ENCODE peak calls at places on chromosomes 11 and 22, in eight cellular contexts. One of them, this sample, is unnamed.

GRCh38 chr11:28657378-28658030 is 549.3 kb downstream of the METTL15 start:
- DNase-seq in HCT116: no peak
- DNase-seq in GM23338: no peak
- DNase-seq in neural progenitor cell: no peak
- DNase-seq in OCI-LY7: no peak
- DNase-seq in GM23248: peak; percentile 39
- DNase-seq in SK-N-SH: no peak
- DNase-seq in PC-3: peak; percentile 82
- DNase-seq in this sample: no peak

GRCh38 chr11:120974980-120975379 is 48.9 kb upstream of the TBCEL start:
- DNase-seq in HCT116: no peak
- DNase-seq in GM23338: no peak
- DNase-seq in neural progenitor cell: no peak
- DNase-seq in OCI-LY7: no peak
- DNase-seq in GM23248: no peak
- DNase-seq in SK-N-SH: no peak
- DNase-seq in PC-3: no peak
- DNase-seq in this sample: no peak

GRCh38 chr22:42050641-42051040 is 20.0 kb downstream of the NAGA start:
- DNase-seq in HCT116: no peak
- DNase-seq in GM23338: no peak
- DNase-seq in neural progenitor cell: no peak
- DNase-seq in OCI-LY7: no peak
- DNase-seq in GM23248: no peak
- DNase-seq in SK-N-SH: no peak
- DNase-seq in PC-3: no peak
- DNase-seq in this sample: no peak

GRCh38 chr22:50261615-50262459 is at the start of gene MAPK12:
- DNase-seq in HCT116: no peak
- DNase-seq in GM23338: peak; percentile 79
- DNase-seq in neural progenitor cell: peak; percentile 87
- DNase-seq in OCI-LY7: peak; percentile 83
- DNase-seq in GM23248: peak; percentile 59
- DNase-seq in SK-N-SH: peak; percentile 88
- DNase-seq in PC-3: peak; percentile 28
- DNase-seq in this sample: peak; percentile 56

GRCh38 chr22:23395476-23396361 is 184.4 kb downstream of the IGLL1 start:
- DNase-seq in HCT116: no peak
- DNase-seq in GM23338: no peak
- DNase-seq in neural progenitor cell: no peak
- DNase-seq in OCI-LY7: no peak
- DNase-seq in GM23248: no peak
- DNase-seq in SK-N-SH: no peak
- DNase-seq in PC-3: no peak
- DNase-seq in this sample: no peak

GRCh38 chr22:47304191-47304831 is 541.9 kb downstream of the TBC1D22A start:
- DNase-seq in HCT116: no peak
- DNase-seq in GM23338: no peak
- DNase-seq in neural progenitor cell: no peak
- DNase-seq in OCI-LY7: no peak
- DNase-seq in GM23248: no peak
- DNase-seq in SK-N-SH: peak; percentile 4
- DNase-seq in PC-3: no peak
- DNase-seq in this sample: no peak

GRCh38 chr11:65899356-65900124 is 648 bp downstream of the FOSL1 start:
- DNase-seq in HCT116: no peak
- DNase-seq in GM23338: peak; percentile 67
- DNase-seq in neural progenitor cell: peak; percentile 45
- DNase-seq in OCI-LY7: peak; percentile 19
- DNase-seq in GM23248: peak; percentile 95
- DNase-seq in SK-N-SH: peak; percentile 71
- DNase-seq in PC-3: peak; percentile 91
- DNase-seq in this sample: peak; percentile 84

GRCh38 chr22:49197986-49198704 is 629.5 kb downstream of the BRD1 start:
- DNase-seq in HCT116: no peak
- DNase-seq in GM23338: no peak
- DNase-seq in neural progenitor cell: no peak
- DNase-seq in OCI-LY7: no peak
- DNase-seq in GM23248: no peak
- DNase-seq in SK-N-SH: no peak
- DNase-seq in PC-3: no peak
- DNase-seq in this sample: no peak

GRCh38 chr11:108790501-108791299 is 125.8 kb downstream of the DDX10 start:
- DNase-seq in HCT116: no peak
- DNase-seq in GM23338: no peak
- DNase-seq in neural progenitor cell: no peak
- DNase-seq in OCI-LY7: no peak
- DNase-seq in GM23248: no peak
- DNase-seq in SK-N-SH: no peak
- DNase-seq in PC-3: no peak
- DNase-seq in this sample: no peak

GRCh38 chr11:12266943-12267342 is 110.4 kb upstream of the PARVA start:
- DNase-seq in HCT116: no peak
- DNase-seq in GM23338: peak; percentile 31
- DNase-seq in neural progenitor cell: no peak
- DNase-seq in OCI-LY7: no peak
- DNase-seq in GM23248: no peak
- DNase-seq in SK-N-SH: no peak
- DNase-seq in PC-3: no peak
- DNase-seq in this sample: no peak

GRCh38 chr11:72012091-72012630 is 13.5 kb downstream of the IL18BP start:
- DNase-seq in HCT116: no peak
- DNase-seq in GM23338: no peak
- DNase-seq in neural progenitor cell: no peak
- DNase-seq in OCI-LY7: no peak
- DNase-seq in GM23248: no peak
- DNase-seq in SK-N-SH: no peak
- DNase-seq in PC-3: no peak
- DNase-seq in this sample: no peak

DNA sequence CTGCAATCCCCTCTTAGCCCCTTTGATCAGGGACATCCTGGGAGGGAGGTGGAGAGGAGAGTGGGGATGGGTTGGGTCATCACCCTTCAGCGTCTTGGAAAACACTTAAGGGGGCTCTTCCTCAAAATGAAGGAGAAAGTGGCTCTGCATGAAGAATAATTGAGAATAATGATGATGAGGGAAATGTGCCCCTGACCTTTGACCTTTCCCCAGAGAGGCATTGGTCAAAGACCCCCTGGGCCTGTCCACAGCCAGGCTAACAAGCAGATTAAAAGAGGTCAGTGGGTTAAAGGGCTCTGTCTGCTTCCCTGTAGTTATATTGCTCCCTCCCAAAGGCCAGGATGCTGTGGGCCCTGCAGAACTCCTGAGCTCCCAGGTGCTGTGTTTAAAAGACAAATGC is 68.7 kb downstream of the NAV2 start:
- DNase-seq in HCT116: no peak
- DNase-seq in GM23338: no peak
- DNase-seq in neural progenitor cell: peak; percentile 55
- DNase-seq in OCI-LY7: no peak
- DNase-seq in GM23248: no peak
- DNase-seq in SK-N-SH: no peak
- DNase-seq in PC-3: no peak
- DNase-seq in this sample: no peak
- TF ChIP-seq EZH2phosphoT487 in HCT116: no peak
- TF ChIP-seq EZH2phosphoT487 in GM23338: no peak
- TF ChIP-seq EZH2phosphoT487 in neural progenitor cell: no peak
- TF ChIP-seq EZH2phosphoT487 in OCI-LY7: no peak
- TF ChIP-seq EZH2phosphoT487 in GM23248: no peak
- TF ChIP-seq EZH2phosphoT487 in SK-N-SH: no peak
- TF ChIP-seq EZH2phosphoT487 in PC-3: no peak
- TF ChIP-seq EZH2phosphoT487 in this sample: no peak

GRCh38 chr11:114099392-114100178 is 40.1 kb downstream of the ZBTB16 start:
- DNase-seq in HCT116: no peak
- DNase-seq in GM23338: no peak
- DNase-seq in neural progenitor cell: no peak
- DNase-seq in OCI-LY7: no peak
- DNase-seq in GM23248: no peak
- DNase-seq in SK-N-SH: no peak
- DNase-seq in PC-3: no peak
- DNase-seq in this sample: peak; percentile 59
- H3K4me2 ChIP-seq in HCT116: no peak overlapping the region
- H3K4me2 ChIP-seq in GM23338: no peak overlapping the region
- H3K4me2 ChIP-seq in neural progenitor cell: peak overlapping the region; percentile 16
- H3K4me2 ChIP-seq in OCI-LY7: no peak overlapping the region
- H3K4me2 ChIP-seq in GM23248: no peak overlapping the region
- H3K4me2 ChIP-seq in SK-N-SH: no peak overlapping the region
- H3K4me2 ChIP-seq in PC-3: no peak overlapping the region
- H3K4me2 ChIP-seq in this sample: peak overlapping the region; percentile 66

DNA sequence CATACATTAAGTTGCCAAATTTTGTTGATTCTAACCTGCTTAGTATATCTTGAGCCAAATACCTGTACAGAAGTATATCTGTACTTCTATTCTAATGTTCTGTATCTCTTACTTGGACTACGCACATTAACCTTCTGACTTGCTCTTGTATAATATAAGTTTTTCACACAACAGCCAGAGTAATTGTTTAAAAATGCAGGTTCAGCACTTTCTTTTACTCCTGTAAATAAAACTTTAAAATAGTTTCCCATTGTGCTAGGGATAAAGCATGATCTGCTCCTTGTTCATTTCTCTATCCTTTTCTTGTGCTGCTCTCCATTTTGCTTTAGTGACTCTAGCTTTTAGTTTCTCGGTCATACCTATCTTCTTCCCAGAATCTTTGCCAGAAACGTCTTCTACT is 48.3 kb downstream of the DYNC2H1 start:
- DNase-seq in HCT116: no peak
- DNase-seq in GM23338: no peak
- DNase-seq in neural progenitor cell: no peak
- DNase-seq in OCI-LY7: no peak
- DNase-seq in GM23248: no peak
- DNase-seq in SK-N-SH: no peak
- DNase-seq in PC-3: no peak
- DNase-seq in this sample: no peak
- TF ChIP-seq EZH2phosphoT487 in HCT116: no peak
- TF ChIP-seq EZH2phosphoT487 in GM23338: no peak
- TF ChIP-seq EZH2phosphoT487 in neural progenitor cell: no peak
- TF ChIP-seq EZH2phosphoT487 in OCI-LY7: no peak
- TF ChIP-seq EZH2phosphoT487 in GM23248: no peak
- TF ChIP-seq EZH2phosphoT487 in SK-N-SH: no peak
- TF ChIP-seq EZH2phosphoT487 in PC-3: no peak
- TF ChIP-seq EZH2phosphoT487 in this sample: no peak

GRCh38 chr22:36143956-36144355 is 16.6 kb downstream of the APOL3 start:
- DNase-seq in HCT116: no peak
- DNase-seq in GM23338: no peak
- DNase-seq in neural progenitor cell: no peak
- DNase-seq in OCI-LY7: no peak
- DNase-seq in GM23248: no peak
- DNase-seq in SK-N-SH: no peak
- DNase-seq in PC-3: no peak
- DNase-seq in this sample: no peak

GRCh38 chr22:36141481-36141880 is 19.1 kb downstream of the APOL3 start:
- DNase-seq in HCT116: no peak
- DNase-seq in GM23338: no peak
- DNase-seq in neural progenitor cell: no peak
- DNase-seq in OCI-LY7: no peak
- DNase-seq in GM23248: no peak
- DNase-seq in SK-N-SH: no peak
- DNase-seq in PC-3: no peak
- DNase-seq in this sample: no peak

GRCh38 chr22:36145881-36146280 is 14.7 kb downstream of the APOL3 start:
- DNase-seq in HCT116: no peak
- DNase-seq in GM23338: no peak
- DNase-seq in neural progenitor cell: no peak
- DNase-seq in OCI-LY7: no peak
- DNase-seq in GM23248: peak; percentile 71
- DNase-seq in SK-N-SH: no peak
- DNase-seq in PC-3: no peak
- DNase-seq in this sample: no peak

GRCh38 chr22:36144886-36145541 is 15.5 kb downstream of the APOL3 start:
- DNase-seq in HCT116: peak; percentile 13
- DNase-seq in GM23338: peak; percentile 84
- DNase-seq in neural progenitor cell: peak; percentile 72
- DNase-seq in OCI-LY7: peak; percentile 57
- DNase-seq in GM23248: peak; percentile 80
- DNase-seq in SK-N-SH: peak; percentile 57
- DNase-seq in PC-3: peak; percentile 51
- DNase-seq in this sample: peak; percentile 82

GRCh38 chr22:36143066-36143815 is 17.3 kb downstream of the APOL3 start:
- DNase-seq in HCT116: no peak
- DNase-seq in GM23338: no peak
- DNase-seq in neural progenitor cell: no peak
- DNase-seq in OCI-LY7: no peak
- DNase-seq in GM23248: no peak
- DNase-seq in SK-N-SH: no peak
- DNase-seq in PC-3: no peak
- DNase-seq in this sample: no peak
- H3K4me2 ChIP-seq in HCT116: no peak overlapping the region
- H3K4me2 ChIP-seq in GM23338: no peak overlapping the region
- H3K4me2 ChIP-seq in neural progenitor cell: no peak overlapping the region
- H3K4me2 ChIP-seq in OCI-LY7: no peak overlapping the region
- H3K4me2 ChIP-seq in GM23248: no peak overlapping the region
- H3K4me2 ChIP-seq in SK-N-SH: no peak overlapping the region
- H3K4me2 ChIP-seq in PC-3: no peak overlapping the region
- H3K4me2 ChIP-seq in this sample: no peak overlapping the region

GRCh38 chr11:73951797-73952196 is 971 bp downstream of the DNAJB13 start:
- DNase-seq in HCT116: no peak
- DNase-seq in GM23338: no peak
- DNase-seq in neural progenitor cell: no peak
- DNase-seq in OCI-LY7: no peak
- DNase-seq in GM23248: no peak
- DNase-seq in SK-N-SH: no peak
- DNase-seq in PC-3: peak; percentile 66
- DNase-seq in this sample: no peak
- TF ChIP-seq EZH2phosphoT487 in HCT116: no peak
- TF ChIP-seq EZH2phosphoT487 in GM23338: no peak
- TF ChIP-seq EZH2phosphoT487 in neural progenitor cell: no peak
- TF ChIP-seq EZH2phosphoT487 in OCI-LY7: no peak
- TF ChIP-seq EZH2phosphoT487 in GM23248: no peak
- TF ChIP-seq EZH2phosphoT487 in SK-N-SH: no peak
- TF ChIP-seq EZH2phosphoT487 in PC-3: no peak
- TF ChIP-seq EZH2phosphoT487 in this sample: no peak

DNA sequence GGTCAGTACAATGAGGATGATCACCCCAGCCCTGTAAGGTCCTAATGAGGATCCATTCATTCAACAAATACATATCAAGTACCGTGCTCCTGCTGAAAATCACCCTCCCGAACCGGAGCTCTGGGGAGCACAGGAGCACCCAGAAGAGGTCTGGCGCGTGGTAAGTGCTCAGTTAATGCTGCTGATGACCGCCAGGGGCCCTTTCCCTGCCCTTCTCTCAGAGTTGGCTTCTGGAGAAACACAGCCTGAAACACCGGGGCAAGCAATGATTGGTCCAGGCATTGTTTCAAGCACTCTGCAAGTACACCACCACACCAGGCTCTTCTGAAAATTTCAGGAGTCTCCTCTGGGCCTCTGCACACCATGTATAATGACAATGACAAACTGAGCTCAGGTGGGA is 3.8 kb upstream of the CCDC86 start:
- DNase-seq in HCT116: peak; percentile 10
- DNase-seq in GM23338: peak; percentile 76
- DNase-seq in neural progenitor cell: peak; percentile 35
- DNase-seq in OCI-LY7: peak; percentile 36
- DNase-seq in GM23248: peak; percentile 52
- DNase-seq in SK-N-SH: no peak
- DNase-seq in PC-3: no peak
- DNase-seq in this sample: no peak
- H3K4me2 ChIP-seq in HCT116: no peak overlapping the region
- H3K4me2 ChIP-seq in GM23338: no peak overlapping the region
- H3K4me2 ChIP-seq in neural progenitor cell: no peak overlapping the region
- H3K4me2 ChIP-seq in OCI-LY7: no peak overlapping the region
- H3K4me2 ChIP-seq in GM23248: no peak overlapping the region
- H3K4me2 ChIP-seq in SK-N-SH: no peak overlapping the region
- H3K4me2 ChIP-seq in PC-3: no peak overlapping the region
- H3K4me2 ChIP-seq in this sample: no peak overlapping the region